ENCODE peak calls at places on chromosomes 7 and 10, in eight cellular contexts. R is mammary epithelial cell, M is neuronal stem cell, T is IMR-90, G is fibroblast of lung, B is endothelial cell of umbilical vein, D is H1, E is astrocyte. N is an unnamed sample.

GRCh38 chr7:134165266-134165665 is 38.1 kb downstream of the LRGUK start:
- DNase-seq in R (no peak), M (no peak), T (no peak), G (no peak), B (no peak), D (no peak), E (no peak), N (no peak)

GRCh38 chr7:90411510-90411909 is 8.2 kb downstream of the CLDN12 start:
- DNase-seq in R (peak; percentile 30), M (no peak), T (peak; percentile 17), G (peak; percentile 30), B (peak; percentile 80), D (no peak), E (peak; percentile 18), N (no peak)

GRCh38 chr10:121580276-121581116 is 17.7 kb downstream of the FGFR2 start:
- DNase-seq in R (peak; percentile 29), M (no peak), T (no peak), G (no peak), B (no peak), D (peak; percentile 72), E (no peak), N (no peak)

GRCh38 chr7:39539816-39540215 is 26.4 kb upstream of the YAE1 start:
- DNase-seq in R (no peak), M (no peak), T (no peak), G (no peak), B (no peak), D (no peak), E (no peak), N (no peak)

GRCh38 chr10:15144788-15145187 is 23.7 kb downstream of the NMT2 start:
- DNase-seq in R (peak; percentile 10), M (no peak), T (peak; percentile 86), G (peak; percentile 52), B (peak; percentile 50), D (no peak), E (peak; percentile 32), N (no peak)

GRCh38 chr7:104231054-104232046 is 23.5 kb upstream of the ORC5 start:
- DNase-seq in R (peak; percentile 30), M (peak; percentile 59), T (peak; percentile 58), G (peak; percentile 39), B (peak; percentile 49), D (peak; percentile 68), E (peak; percentile 31), N (peak; percentile 87)

GRCh38 chr7:158447206-158448171 is 140.1 kb downstream of the PTPRN2 start:
- DNase-seq in R (no peak), M (no peak), T (no peak), G (no peak), B (no peak), D (no peak), E (no peak), N (no peak)

GRCh38 chr10:13458107-13458761 is 70.6 kb downstream of the BEND7 start:
- DNase-seq in R (no peak), M (no peak), T (peak; percentile 45), G (peak; percentile 68), B (no peak), D (no peak), E (peak; percentile 58), N (no peak)

GRCh38 chr7:121244120-121244865 is 84.5 kb upstream of the WNT16 start:
- DNase-seq in R (no peak), M (no peak), T (no peak), G (no peak), B (no peak), D (no peak), E (no peak), N (no peak)

GRCh38 chr10:132292972-132293415 is 14.8 kb downstream of the STK32C start:
- DNase-seq in R (no peak), M (no peak), T (no peak), G (peak; percentile 9), B (no peak), D (no peak), E (no peak), N (no peak)

GRCh38 chr7:138603549-138604324 is 97.4 kb downstream of the SVOPL start:
- DNase-seq in R (no peak), M (no peak), T (no peak), G (peak; percentile 5), B (no peak), D (no peak), E (no peak), N (no peak)

GRCh38 chr7:127683776-127684681 is 32.0 kb downstream of the SND1 start:
- DNase-seq in R (no peak), M (no peak), T (no peak), G (no peak), B (peak; percentile 51), D (no peak), E (no peak), N (no peak)

GRCh38 chr7:37007319-37007718 is 283.0 kb upstream of the AOAH start:
- DNase-seq in R (no peak), M (no peak), T (no peak), G (no peak), B (no peak), D (no peak), E (no peak), N (no peak)

GRCh38 chr7:133820584-133820983 is 306.6 kb upstream of the LRGUK start:
- DNase-seq in R (no peak), M (no peak), T (no peak), G (no peak), B (no peak), D (no peak), E (no peak), N (no peak)

GRCh38 chr10:128011059-128011979 is 104.4 kb downstream of the PTPRE start:
- DNase-seq in R (peak; percentile 40), M (peak; percentile 75), T (peak; percentile 44), G (peak; percentile 39), B (peak; percentile 81), D (peak; percentile 98), E (no peak), N (peak; percentile 47)

GRCh38 chr10:129754211-129755050 is 209.6 kb downstream of the EBF3 start:
- DNase-seq in R (no peak), M (no peak), T (no peak), G (no peak), B (no peak), D (peak; percentile 19), E (no peak), N (no peak)
- H3K4me3 ChIP-seq in R (no peak overlapping the region), M (no peak overlapping the region), T (no peak overlapping the region), G (no peak overlapping the region), B (no peak overlapping the region), D (no peak overlapping the region), E (no peak overlapping the region), N (no peak overlapping the region)

GRCh38 chr10:89301721-89302445 is at the start of gene IFIT2:
- DNase-seq in R (peak; percentile 66), M (no peak), T (peak; percentile 80), G (peak; percentile 77), B (peak; percentile 87), D (no peak), E (peak; percentile 70), N (peak; percentile 81)

GRCh38 chr10:89303161-89303560 is 1.3 kb downstream of the IFIT2 start:
- DNase-seq in R (no peak), M (no peak), T (no peak), G (no peak), B (no peak), D (no peak), E (no peak), N (no peak)

GRCh38 chr10:89306019-89306418 is 4.2 kb downstream of the IFIT2 start:
- DNase-seq in R (no peak), M (no peak), T (no peak), G (no peak), B (no peak), D (no peak), E (no peak), N (no peak)

GRCh38 chr10:89301231-89301630 is 615 bp upstream of the IFIT2 start:
- DNase-seq in R (peak; percentile 37), M (no peak), T (peak; percentile 43), G (peak; percentile 53), B (peak; percentile 46), D (no peak), E (peak; percentile 30), N (peak; percentile 63)

DNA sequence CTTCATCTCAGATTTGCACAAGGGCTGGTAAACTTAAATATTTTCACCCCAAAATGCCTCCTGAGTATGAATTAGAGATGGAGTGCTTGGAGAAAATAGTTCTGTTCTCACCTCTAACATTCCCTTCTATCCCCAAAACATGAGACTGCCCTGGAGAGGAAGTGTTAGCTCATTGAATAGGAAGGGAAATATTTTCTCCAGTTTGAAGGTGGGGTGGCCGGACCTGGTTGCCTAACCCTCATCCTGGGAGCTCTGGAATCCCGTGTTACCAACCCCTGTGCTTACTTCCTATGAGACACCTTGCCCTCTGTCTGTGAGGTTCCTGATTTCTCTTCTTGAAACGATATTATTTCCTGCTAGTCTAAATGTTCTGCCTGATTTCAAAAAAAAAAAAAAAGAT is 782 bp downstream of the IFIT2 start:
- DNase-seq in R (peak; percentile 16), M (no peak), T (no peak), G (no peak), B (no peak), D (no peak), E (no peak), N (peak; percentile 24)
- H3K9ac ChIP-seq in R (no peak overlapping the region), M (no peak overlapping the region), T (no peak overlapping the region), G (no peak overlapping the region), B (no peak overlapping the region), D (no peak overlapping the region), E (peak overlapping the region; percentile 77), N (peak overlapping the region; percentile 90)

DNA sequence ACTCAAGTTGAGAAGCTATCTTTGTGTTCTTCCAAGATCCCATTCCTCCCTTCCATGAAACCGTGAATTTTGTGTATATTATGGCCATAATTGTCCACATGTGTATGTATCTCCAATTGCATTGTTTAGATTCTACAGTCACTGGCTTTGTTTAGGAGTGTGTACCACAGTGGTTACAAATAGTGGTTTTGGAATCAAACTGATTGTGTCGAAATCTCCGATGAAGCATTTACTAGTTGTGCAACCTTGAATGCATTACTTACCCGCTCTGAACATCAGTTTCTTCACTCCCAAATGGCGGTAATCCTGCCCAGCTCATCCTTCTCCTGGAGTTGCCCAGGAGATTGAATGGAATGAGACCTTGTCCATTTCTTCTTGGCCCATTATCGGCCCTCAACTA is 145.0 kb upstream of the ZNF32 start:
- DNase-seq in R (no peak), M (no peak), T (peak; percentile 82), G (peak; percentile 46), B (no peak), D (no peak), E (peak; percentile 47), N (peak; percentile 91)
- H3K4me1 ChIP-seq in R (no peaks in the 10 kb centered on the region), M (peaks cover 2% of the 10 kb centered on the region), T (peaks cover 6% of the 10 kb centered on the region), G (peaks cover 3% of the 10 kb centered on the region), B (no peaks in the 10 kb centered on the region), D (no peaks in the 10 kb centered on the region), E (no peaks in the 10 kb centered on the region), N (peaks cover 31% of the 10 kb centered on the region)

DNA sequence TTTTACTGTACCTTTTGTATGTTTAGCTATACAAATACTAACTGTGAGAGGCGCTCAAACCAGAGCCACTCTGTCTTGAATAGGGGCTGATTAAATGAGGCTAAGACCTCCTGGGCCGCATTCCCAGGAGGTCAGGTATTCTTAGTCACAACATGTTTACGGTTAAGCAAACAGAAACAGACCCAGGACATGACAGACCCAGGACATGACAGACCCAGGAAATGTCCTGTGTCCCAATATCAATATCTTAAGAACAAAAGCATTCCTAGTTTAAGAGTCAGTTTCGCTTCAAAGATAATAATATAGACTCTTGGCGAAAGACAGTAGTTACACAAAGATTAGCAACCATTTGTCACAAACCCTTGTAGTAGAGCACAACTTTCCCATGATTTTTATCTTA is 304.5 kb downstream of the CCSER2 start:
- DNase-seq in R (peak; percentile 12), M (no peak), T (no peak), G (no peak), B (no peak), D (no peak), E (no peak), N (no peak)
- H3K4me3 ChIP-seq in R (no peak overlapping the region), M (no peak overlapping the region), T (no peak overlapping the region), G (no peak overlapping the region), B (no peak overlapping the region), D (no peak overlapping the region), E (no peak overlapping the region), N (no peak overlapping the region)

N was measured in adipocyte.